ENCODE peak calls at places on chromosomes 12 and 14, in seven cellular contexts. O is CD8-positive, alpha-beta memory T cell; R is GM23338; V is ureter; C is kidney tubule cell; U is GM13977; B is hepatic stellate cell. E is an unnamed sample.

GRCh38 chr12:20631711-20632110 is 63.4 kb upstream of the SLCO1C1 start:
- DNase-seq in O (no peak), R (no peak), V (no peak), C (peak), U (no peak), B (no peak), E (no peak)

GRCh38 chr12:93707836-93708235 is 30.7 kb downstream of the CRADD start:
- DNase-seq in O (no peak), R (no peak), V (no peak), C (peak), U (no peak), B (no peak), E (no peak)

GRCh38 chr14:79017561-79017960 is 847.4 kb downstream of the NRXN3 start:
- DNase-seq in O (no peak), R (no peak), V (no peak), C (no peak), U (no peak), B (no peak), E (no peak)

GRCh38 chr14:94598816-94599655 is 13.2 kb upstream of the SERPINA3 start:
- DNase-seq in O (no peak), R (peak), V (peak), C (peak), U (no peak), B (peak), E (no peak)

GRCh38 chr12:67415473-67415872 is 146.3 kb downstream of the CAND1 start:
- DNase-seq in O (no peak), R (peak), V (no peak), C (peak), U (no peak), B (peak), E (no peak)

GRCh38 chr14:52427460-52427859 is 113.3 kb downstream of the PTGER2 start:
- DNase-seq in O (no peak), R (no peak), V (no peak), C (no peak), U (no peak), B (no peak), E (no peak)

GRCh38 chr12:13027508-13027907 is 16.7 kb upstream of the FAM234B start:
- DNase-seq in O (no peak), R (no peak), V (no peak), C (no peak), U (no peak), B (no peak), E (no peak)

GRCh38 chr14:70821916-70822705 is 12.8 kb upstream of the MAP3K9 start:
- DNase-seq in O (peak), R (peak), V (peak), C (peak), U (peak), B (peak), E (peak)

GRCh38 chr12:14239350-14239934 is 126.0 kb upstream of the ATF7IP start:
- DNase-seq in O (no peak), R (peak), V (peak), C (peak), U (peak), B (peak), E (no peak)

GRCh38 chr14:95023886-95024285 is 133.4 kb downstream of the DICER1 start:
- DNase-seq in O (no peak), R (no peak), V (no peak), C (no peak), U (no peak), B (no peak), E (no peak)

GRCh38 chr12:47356129-47356622 is 276.4 kb upstream of the AMIGO2 start:
- DNase-seq in O (no peak), R (no peak), V (no peak), C (peak), U (peak), B (no peak), E (no peak)

GRCh38 chr12:738712-739111 is 13.7 kb upstream of the WNK1 start:
- DNase-seq in O (no peak), R (no peak), V (no peak), C (peak), U (no peak), B (no peak), E (no peak)

GRCh38 chr14:103846569-103847438 is 571 bp downstream of the PPP1R13B start:
- DNase-seq in O (peak), R (peak), V (no peak), C (peak), U (peak), B (no peak), E (peak)

GRCh38 chr12:131832393-131833231 is 4.4 kb downstream of the MMP17 start:
- DNase-seq in O (no peak), R (no peak), V (peak), C (no peak), U (no peak), B (peak), E (no peak)

GRCh38 chr12:21324551-21324950 is 10.2 kb downstream of the SLCO1A2 start:
- DNase-seq in O (no peak), R (peak), V (no peak), C (no peak), U (no peak), B (no peak), E (no peak)

GRCh38 chr14:81313775-81314429 is 86.2 kb downstream of the STON2 start:
- DNase-seq in O (no peak), R (no peak), V (no peak), C (peak), U (no peak), B (no peak), E (no peak)

GRCh38 chr12:113392988-113393579 is 10.6 kb downstream of the SDS start:
- DNase-seq in O (no peak), R (peak), V (no peak), C (peak), U (peak), B (peak), E (no peak)

GRCh38 chr14:68203871-68204270 is 384.3 kb downstream of the RAD51B start:
- DNase-seq in O (no peak), R (no peak), V (no peak), C (no peak), U (no peak), B (no peak), E (no peak)

GRCh38 chr12:108611884-108612415 is 14.1 kb upstream of the TMEM119 start:
- DNase-seq in O (peak), R (peak), V (no peak), C (peak), U (no peak), B (peak), E (peak)

GRCh38 chr14:86973177-86973576 is 1019.8 kb downstream of the GALC start:
- DNase-seq in O (no peak), R (no peak), V (no peak), C (no peak), U (no peak), B (no peak), E (no peak)

GRCh38 chr12:120466560-120467315 is 2.8 kb downstream of the SRSF9 start:
- DNase-seq in O (peak), R (peak), V (no peak), C (peak), U (no peak), B (no peak), E (no peak)

GRCh38 chr14:103198429-103199140 is 75.3 kb downstream of the TNFAIP2 start:
- DNase-seq in O (no peak), R (no peak), V (no peak), C (peak), U (no peak), B (peak), E (no peak)

GRCh38 chr12:68739891-68740290 is 6.1 kb upstream of the SLC35E3 start:
- DNase-seq in O (no peak), R (no peak), V (no peak), C (no peak), U (no peak), B (no peak), E (no peak)

GRCh38 chr12:52794479-52795331 is 1.2 kb downstream of the KRT3 start:
- DNase-seq in O (no peak), R (no peak), V (no peak), C (peak), U (no peak), B (no peak), E (no peak)

GRCh38 chr12:119684730-119685129 is 16.8 kb downstream of the PRKAB1 start:
- DNase-seq in O (no peak), R (no peak), V (no peak), C (peak), U (no peak), B (no peak), E (no peak)

GRCh38 chr14:61296707-61297502 is 15.8 kb upstream of the TMEM30B start:
- DNase-seq in O (no peak), R (peak), V (no peak), C (peak), U (no peak), B (no peak), E (no peak)

GRCh38 chr14:87852107-87852506 is 140.9 kb downstream of the GALC start:
- DNase-seq in O (no peak), R (no peak), V (no peak), C (no peak), U (no peak), B (no peak), E (no peak)

GRCh38 chr14:54603362-54603761 is 36.4 kb downstream of the SAMD4A start:
- DNase-seq in O (no peak), R (no peak), V (no peak), C (peak), U (no peak), B (peak), E (no peak)

GRCh38 chr12:120496353-120497340 is 734 bp downstream of the DYNLL1 start:
- DNase-seq in O (peak), R (peak), V (peak), C (peak), U (peak), B (peak), E (peak)

GRCh38 chr14:89427426-89428162 is 10.6 kb upstream of the FOXN3 start:
- DNase-seq in O (no peak), R (no peak), V (no peak), C (no peak), U (no peak), B (no peak), E (no peak)

GRCh38 chr12:121451931-121452330 is 52.0 kb downstream of the RNF34 start:
- DNase-seq in O (no peak), R (no peak), V (no peak), C (no peak), U (peak), B (peak), E (no peak)

GRCh38 chr12:79710707-79711483 is 20.1 kb upstream of the PAWR start:
- DNase-seq in O (no peak), R (peak), V (no peak), C (no peak), U (no peak), B (no peak), E (no peak)

GRCh38 chr14:20855652-20856291 is 35.4 kb upstream of the RNASE3 start:
- DNase-seq in O (no peak), R (peak), V (peak), C (peak), U (peak), B (peak), E (no peak)

GRCh38 chr12:80763874-80764273 is 47.2 kb downstream of the MYF5 start:
- DNase-seq in O (no peak), R (peak), V (no peak), C (peak), U (no peak), B (no peak), E (no peak)

GRCh38 chr12:15527201-15527782 is 205.0 kb downstream of the PTPRO start:
- DNase-seq in O (no peak), R (peak), V (no peak), C (peak), U (no peak), B (no peak), E (no peak)

E was measured in effector memory CD4-positive, alpha-beta T cell.